ENCODE peak calls at places on chromosomes 11 and 22, in eight cellular contexts. One of them, this sample, is unnamed. For H3K36me3, the result is how much of the 10 kb centered on the place peaks cover.

GRCh38 chr11:57567210-57567511 is 311 bp downstream of the UBE2L6 start:
- DNase-seq in neural progenitor cell: no peak
- DNase-seq in HCT116: no peak
- DNase-seq in GM23248: peak
- DNase-seq in OCI-LY7: peak
- DNase-seq in MM.1S: peak
- DNase-seq in PC-3: peak
- DNase-seq in GM23338: no peak
- DNase-seq in this sample: no peak

GRCh38 chr11:78698612-78699011 is 123.9 kb upstream of the NARS2 start:
- DNase-seq in neural progenitor cell: no peak
- DNase-seq in HCT116: no peak
- DNase-seq in GM23248: peak
- DNase-seq in OCI-LY7: no peak
- DNase-seq in MM.1S: no peak
- DNase-seq in PC-3: peak
- DNase-seq in GM23338: no peak
- DNase-seq in this sample: no peak

GRCh38 chr11:2542406-2542805 is 97.6 kb downstream of the KCNQ1 start:
- DNase-seq in neural progenitor cell: no peak
- DNase-seq in HCT116: no peak
- DNase-seq in GM23248: no peak
- DNase-seq in OCI-LY7: no peak
- DNase-seq in MM.1S: no peak
- DNase-seq in PC-3: no peak
- DNase-seq in GM23338: no peak
- DNase-seq in this sample: no peak

GRCh38 chr22:42313804-42314581 is 43.5 kb upstream of the TCF20 start:
- DNase-seq in neural progenitor cell: peak
- DNase-seq in HCT116: peak
- DNase-seq in GM23248: no peak
- DNase-seq in OCI-LY7: peak
- DNase-seq in MM.1S: peak
- DNase-seq in PC-3: peak
- DNase-seq in GM23338: peak
- DNase-seq in this sample: peak

GRCh38 chr11:8242480-8243280 is 21.0 kb downstream of the LMO1 start:
- DNase-seq in neural progenitor cell: peak
- DNase-seq in HCT116: no peak
- DNase-seq in GM23248: no peak
- DNase-seq in OCI-LY7: no peak
- DNase-seq in MM.1S: no peak
- DNase-seq in PC-3: no peak
- DNase-seq in GM23338: peak
- DNase-seq in this sample: no peak

GRCh38 chr11:131932584-131933360 is 562.4 kb downstream of the NTM start:
- DNase-seq in neural progenitor cell: no peak
- DNase-seq in HCT116: no peak
- DNase-seq in GM23248: no peak
- DNase-seq in OCI-LY7: no peak
- DNase-seq in MM.1S: no peak
- DNase-seq in PC-3: no peak
- DNase-seq in GM23338: no peak
- DNase-seq in this sample: no peak

GRCh38 chr11:34653851-34654490 is 33.1 kb downstream of the EHF start:
- DNase-seq in neural progenitor cell: peak
- DNase-seq in HCT116: peak
- DNase-seq in GM23248: peak
- DNase-seq in OCI-LY7: no peak
- DNase-seq in MM.1S: no peak
- DNase-seq in PC-3: peak
- DNase-seq in GM23338: no peak
- DNase-seq in this sample: peak

GRCh38 chr22:28435271-28435825 is 244.3 kb downstream of the TTC28 start:
- DNase-seq in neural progenitor cell: no peak
- DNase-seq in HCT116: no peak
- DNase-seq in GM23248: peak
- DNase-seq in OCI-LY7: no peak
- DNase-seq in MM.1S: no peak
- DNase-seq in PC-3: peak
- DNase-seq in GM23338: peak
- DNase-seq in this sample: no peak

GRCh38 chr11:12884751-12885318 is 124.3 kb upstream of the RASSF10 start:
- DNase-seq in neural progenitor cell: no peak
- DNase-seq in HCT116: no peak
- DNase-seq in GM23248: peak
- DNase-seq in OCI-LY7: no peak
- DNase-seq in MM.1S: no peak
- DNase-seq in PC-3: no peak
- DNase-seq in GM23338: no peak
- DNase-seq in this sample: peak

GRCh38 chr11:46306296-46306853 is 28.9 kb downstream of the CREB3L1 start:
- DNase-seq in neural progenitor cell: no peak
- DNase-seq in HCT116: no peak
- DNase-seq in GM23248: peak
- DNase-seq in OCI-LY7: no peak
- DNase-seq in MM.1S: no peak
- DNase-seq in PC-3: no peak
- DNase-seq in GM23338: peak
- DNase-seq in this sample: no peak

GRCh38 chr22:50620861-50621490 is 7.0 kb downstream of the ARSA start:
- DNase-seq in neural progenitor cell: no peak
- DNase-seq in HCT116: no peak
- DNase-seq in GM23248: peak
- DNase-seq in OCI-LY7: peak
- DNase-seq in MM.1S: peak
- DNase-seq in PC-3: peak
- DNase-seq in GM23338: no peak
- DNase-seq in this sample: no peak

GRCh38 chr11:44885065-44885777 is 65.5 kb downstream of the TP53I11 start:
- DNase-seq in neural progenitor cell: no peak
- DNase-seq in HCT116: no peak
- DNase-seq in GM23248: no peak
- DNase-seq in OCI-LY7: no peak
- DNase-seq in MM.1S: no peak
- DNase-seq in PC-3: no peak
- DNase-seq in GM23338: no peak
- DNase-seq in this sample: peak

GRCh38 chr11:71086687-71087258 is 165.6 kb downstream of the SHANK2 start:
- DNase-seq in neural progenitor cell: peak
- DNase-seq in HCT116: no peak
- DNase-seq in GM23248: peak
- DNase-seq in OCI-LY7: peak
- DNase-seq in MM.1S: no peak
- DNase-seq in PC-3: peak
- DNase-seq in GM23338: peak
- DNase-seq in this sample: peak

GRCh38 chr11:86484164-86484794 is 109.6 kb downstream of the CCDC81 start:
- DNase-seq in neural progenitor cell: no peak
- DNase-seq in HCT116: peak
- DNase-seq in GM23248: peak
- DNase-seq in OCI-LY7: no peak
- DNase-seq in MM.1S: no peak
- DNase-seq in PC-3: peak
- DNase-seq in GM23338: no peak
- DNase-seq in this sample: peak

GRCh38 chr11:97557399-97557798 is 1167.6 kb downstream of the JRKL start:
- DNase-seq in neural progenitor cell: no peak
- DNase-seq in HCT116: no peak
- DNase-seq in GM23248: no peak
- DNase-seq in OCI-LY7: no peak
- DNase-seq in MM.1S: peak
- DNase-seq in PC-3: peak
- DNase-seq in GM23338: no peak
- DNase-seq in this sample: no peak

GRCh38 chr22:36323182-36323854 is 64.4 kb downstream of the MYH9 start:
- DNase-seq in neural progenitor cell: no peak
- DNase-seq in HCT116: no peak
- DNase-seq in GM23248: peak
- DNase-seq in OCI-LY7: no peak
- DNase-seq in MM.1S: no peak
- DNase-seq in PC-3: no peak
- DNase-seq in GM23338: no peak
- DNase-seq in this sample: no peak

GRCh38 chr22:34036936-34037335 is 116.7 kb upstream of the LARGE1 start:
- DNase-seq in neural progenitor cell: peak
- DNase-seq in HCT116: no peak
- DNase-seq in GM23248: no peak
- DNase-seq in OCI-LY7: peak
- DNase-seq in MM.1S: peak
- DNase-seq in PC-3: no peak
- DNase-seq in GM23338: peak
- DNase-seq in this sample: peak

GRCh38 chr11:12723410-12724297 is 49.4 kb downstream of the TEAD1 start:
- DNase-seq in neural progenitor cell: no peak
- DNase-seq in HCT116: peak
- DNase-seq in GM23248: no peak
- DNase-seq in OCI-LY7: no peak
- DNase-seq in MM.1S: no peak
- DNase-seq in PC-3: peak
- DNase-seq in GM23338: peak
- DNase-seq in this sample: peak

DNA sequence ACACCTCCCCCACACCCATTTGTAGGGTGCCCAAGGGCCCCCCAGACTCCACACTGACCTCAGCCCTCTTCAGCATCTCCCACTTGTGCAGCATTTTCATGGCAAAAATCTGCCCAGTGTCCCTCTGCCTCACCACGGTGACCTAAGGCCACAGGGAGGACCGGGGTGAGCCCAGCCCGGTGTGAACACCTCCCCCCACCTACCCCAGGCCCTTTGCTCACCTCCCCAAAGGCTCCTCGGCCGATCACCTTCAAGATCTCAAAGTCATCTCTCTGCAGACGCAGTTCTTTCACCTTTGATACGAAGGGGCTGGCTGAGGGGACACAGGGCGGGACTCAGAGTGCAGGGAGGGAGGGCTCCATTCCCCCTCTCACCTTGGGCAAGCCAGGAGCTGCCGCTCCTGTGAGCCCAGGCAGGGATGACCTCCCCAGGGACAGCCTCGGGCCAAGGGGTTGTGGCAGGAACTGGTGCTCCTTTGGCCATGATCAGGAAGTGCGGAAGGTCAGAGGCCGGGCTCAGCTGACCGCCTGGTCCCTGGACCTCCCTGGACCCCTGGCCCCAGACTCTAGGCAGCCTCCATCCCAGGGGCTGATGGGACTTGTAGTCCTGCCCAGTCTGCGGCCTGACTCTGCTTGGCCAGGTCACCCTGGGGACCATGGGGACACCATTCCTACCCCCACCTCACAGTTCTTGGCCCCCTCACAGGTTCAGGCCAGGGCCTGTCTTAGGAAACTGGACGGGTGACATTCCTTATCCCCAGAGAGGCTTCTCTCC is 2.7 kb downstream of the CDC42BPG start:
- DNase-seq in neural progenitor cell: peak
- DNase-seq in HCT116: no peak
- DNase-seq in GM23248: no peak
- DNase-seq in OCI-LY7: no peak
- DNase-seq in MM.1S: no peak
- DNase-seq in PC-3: no peak
- DNase-seq in GM23338: peak
- DNase-seq in this sample: no peak
- H3K36me3 ChIP-seq in neural progenitor cell: under half
- H3K36me3 ChIP-seq in HCT116: under half
- H3K36me3 ChIP-seq in GM23248: under half
- H3K36me3 ChIP-seq in OCI-LY7: under half
- H3K36me3 ChIP-seq in MM.1S: under half
- H3K36me3 ChIP-seq in PC-3: under half
- H3K36me3 ChIP-seq in GM23338: under half
- H3K36me3 ChIP-seq in this sample: under half

GRCh38 chr11:59283825-59284772 is 71.4 kb upstream of the MPEG1 start:
- DNase-seq in neural progenitor cell: peak
- DNase-seq in HCT116: peak
- DNase-seq in GM23248: peak
- DNase-seq in OCI-LY7: peak
- DNase-seq in MM.1S: peak
- DNase-seq in PC-3: peak
- DNase-seq in GM23338: peak
- DNase-seq in this sample: peak
- H2AFZ ChIP-seq in neural progenitor cell: peak
- H2AFZ ChIP-seq in HCT116: no peak
- H2AFZ ChIP-seq in GM23248: no peak
- H2AFZ ChIP-seq in OCI-LY7: peak
- H2AFZ ChIP-seq in MM.1S: peak
- H2AFZ ChIP-seq in PC-3: peak
- H2AFZ ChIP-seq in GM23338: no peak
- H2AFZ ChIP-seq in this sample: no peak

DNA sequence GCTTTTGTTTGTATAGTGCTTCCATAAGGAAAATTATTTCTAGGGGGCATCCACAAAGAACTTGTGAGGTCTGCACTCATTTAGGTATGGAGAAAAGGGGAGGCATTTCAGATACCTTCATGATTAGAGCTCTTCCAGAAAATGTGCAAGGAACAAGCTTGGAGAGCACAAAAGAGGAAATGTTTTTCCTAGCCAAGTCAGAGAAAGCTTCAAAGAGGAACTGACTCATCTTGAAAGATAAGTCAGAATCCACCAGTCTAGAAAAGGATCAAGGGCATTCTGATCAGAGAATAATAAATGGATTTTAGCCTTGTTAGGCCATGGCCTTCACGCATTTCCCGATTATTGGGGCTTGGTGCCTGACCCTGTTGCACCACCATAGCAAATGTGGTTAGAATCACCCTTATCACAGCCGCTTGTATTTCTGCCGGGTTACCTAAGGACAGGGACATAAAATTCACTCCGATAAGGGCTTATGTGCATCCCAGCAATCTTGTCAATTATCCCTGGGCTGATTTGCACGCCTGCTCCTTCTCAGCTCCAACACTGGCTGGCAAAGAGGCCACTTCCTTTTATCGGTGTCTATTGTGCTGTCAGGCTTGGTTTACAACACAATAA is 613.6 kb downstream of the SOX6 start:
- DNase-seq in neural progenitor cell: no peak
- DNase-seq in HCT116: no peak
- DNase-seq in GM23248: no peak
- DNase-seq in OCI-LY7: no peak
- DNase-seq in MM.1S: no peak
- DNase-seq in PC-3: no peak
- DNase-seq in GM23338: no peak
- DNase-seq in this sample: no peak
- TF ChIP-seq EZH2phosphoT487 in neural progenitor cell: no peak
- TF ChIP-seq EZH2phosphoT487 in HCT116: no peak
- TF ChIP-seq EZH2phosphoT487 in GM23248: no peak
- TF ChIP-seq EZH2phosphoT487 in OCI-LY7: no peak
- TF ChIP-seq EZH2phosphoT487 in MM.1S: no peak
- TF ChIP-seq EZH2phosphoT487 in PC-3: no peak
- TF ChIP-seq EZH2phosphoT487 in GM23338: no peak
- TF ChIP-seq EZH2phosphoT487 in this sample: no peak

GRCh38 chr11:6457581-6458320 is 16.0 kb downstream of the TRIM3 start:
- DNase-seq in neural progenitor cell: no peak
- DNase-seq in HCT116: no peak
- DNase-seq in GM23248: no peak
- DNase-seq in OCI-LY7: no peak
- DNase-seq in MM.1S: no peak
- DNase-seq in PC-3: no peak
- DNase-seq in GM23338: no peak
- DNase-seq in this sample: no peak
- H3K36me3 ChIP-seq in neural progenitor cell: under half
- H3K36me3 ChIP-seq in HCT116: under half
- H3K36me3 ChIP-seq in GM23248: under half
- H3K36me3 ChIP-seq in OCI-LY7: under half
- H3K36me3 ChIP-seq in MM.1S: under half
- H3K36me3 ChIP-seq in PC-3: under half
- H3K36me3 ChIP-seq in GM23338: under half
- H3K36me3 ChIP-seq in this sample: under half